ENCODE peak calls at places on chromosomes 1 and 21, in seven cellular contexts. S is heart left ventricle, N is HepG2, V is PC-3, I is pancreas, D is tibial nerve, Z is astrocyte. O is an unnamed sample.

GRCh38 chr1:85047472-85048295 is 616 bp downstream of the MCOLN3 start:
- DNase-seq in S (peak), N (no peak), V (no peak), I (peak), D (no peak), Z (no peak), O (peak)

GRCh38 chr1:33060579-33061083 is 20.3 kb upstream of the AZIN2 start:
- DNase-seq in S (peak), N (no peak), V (peak), I (no peak), D (peak), Z (peak), O (peak)

GRCh38 chr1:237074371-237075117 is 32.6 kb downstream of the RYR2 start:
- DNase-seq in S (no peak), N (no peak), V (peak), I (no peak), D (no peak), Z (no peak), O (no peak)

GRCh38 chr1:230542054-230542453 is 100.2 kb upstream of the COG2 start:
- DNase-seq in S (no peak), N (no peak), V (peak), I (no peak), D (no peak), Z (peak), O (no peak)

GRCh38 chr1:95086949-95087533 is 14.3 kb upstream of the ALG14 start:
- DNase-seq in S (no peak), N (peak), V (peak), I (no peak), D (peak), Z (peak), O (no peak)

GRCh38 chr1:27752372-27752771 is 20.6 kb upstream of the STX12 start:
- DNase-seq in S (no peak), N (no peak), V (no peak), I (no peak), D (no peak), Z (no peak), O (no peak)

GRCh38 chr1:113905435-113905861 is 322 bp downstream of the DCLRE1B start:
- DNase-seq in S (peak), N (peak), V (peak), I (no peak), D (peak), Z (no peak), O (no peak)

GRCh38 chr1:38102576-38102975 is 56.0 kb upstream of the POU3F1 start:
- DNase-seq in S (no peak), N (no peak), V (no peak), I (no peak), D (no peak), Z (no peak), O (no peak)

GRCh38 chr1:15755021-15755642 is 3.5 kb upstream of the FBLIM1 start:
- DNase-seq in S (no peak), N (no peak), V (no peak), I (no peak), D (no peak), Z (no peak), O (no peak)

GRCh38 chr1:20558180-20558579 is 5.8 kb downstream of the FAM43B start:
- DNase-seq in S (no peak), N (no peak), V (no peak), I (no peak), D (no peak), Z (no peak), O (no peak)

GRCh38 chr1:160427625-160428024 is 27.3 kb downstream of the VANGL2 start:
- DNase-seq in S (no peak), N (no peak), V (no peak), I (no peak), D (no peak), Z (no peak), O (no peak)

GRCh38 chr1:183480971-183481431 is 8.7 kb downstream of the SMG7 start:
- DNase-seq in S (no peak), N (no peak), V (peak), I (no peak), D (no peak), Z (no peak), O (no peak)

GRCh38 chr1:39576016-39576657 is 453 bp downstream of the PABPC4 start:
- DNase-seq in S (peak), N (no peak), V (peak), I (peak), D (no peak), Z (no peak), O (peak)

GRCh38 chr1:224631471-224632105 is 15.5 kb downstream of the CNIH3 start:
- DNase-seq in S (no peak), N (no peak), V (no peak), I (no peak), D (no peak), Z (peak), O (no peak)

GRCh38 chr1:67830226-67830625 is 3.0 kb downstream of the GNG12 start:
- DNase-seq in S (no peak), N (no peak), V (peak), I (no peak), D (no peak), Z (peak), O (no peak)

GRCh38 chr21:39373634-39374033 is 24.7 kb upstream of the HMGN1 start:
- DNase-seq in S (no peak), N (peak), V (peak), I (no peak), D (no peak), Z (peak), O (no peak)

GRCh38 chr1:177648138-177648537 is 321.7 kb downstream of the SEC16B start:
- DNase-seq in S (no peak), N (no peak), V (no peak), I (no peak), D (no peak), Z (no peak), O (no peak)

GRCh38 chr1:119674835-119675289 is 26.8 kb upstream of the ZNF697 start:
- DNase-seq in S (no peak), N (peak), V (peak), I (no peak), D (peak), Z (peak), O (no peak)

GRCh38 chr1:164953095-164953494 is 394.1 kb downstream of the PBX1 start:
- DNase-seq in S (no peak), N (no peak), V (no peak), I (no peak), D (no peak), Z (no peak), O (no peak)

GRCh38 chr1:160219062-160219929 is 14.1 kb downstream of the PEA15 start:
- DNase-seq in S (no peak), N (peak), V (peak), I (no peak), D (no peak), Z (peak), O (no peak)

GRCh38 chr21:37435719-37436118 is 69.1 kb downstream of the DYRK1A start:
- DNase-seq in S (no peak), N (no peak), V (no peak), I (no peak), D (no peak), Z (no peak), O (no peak)

DNA sequence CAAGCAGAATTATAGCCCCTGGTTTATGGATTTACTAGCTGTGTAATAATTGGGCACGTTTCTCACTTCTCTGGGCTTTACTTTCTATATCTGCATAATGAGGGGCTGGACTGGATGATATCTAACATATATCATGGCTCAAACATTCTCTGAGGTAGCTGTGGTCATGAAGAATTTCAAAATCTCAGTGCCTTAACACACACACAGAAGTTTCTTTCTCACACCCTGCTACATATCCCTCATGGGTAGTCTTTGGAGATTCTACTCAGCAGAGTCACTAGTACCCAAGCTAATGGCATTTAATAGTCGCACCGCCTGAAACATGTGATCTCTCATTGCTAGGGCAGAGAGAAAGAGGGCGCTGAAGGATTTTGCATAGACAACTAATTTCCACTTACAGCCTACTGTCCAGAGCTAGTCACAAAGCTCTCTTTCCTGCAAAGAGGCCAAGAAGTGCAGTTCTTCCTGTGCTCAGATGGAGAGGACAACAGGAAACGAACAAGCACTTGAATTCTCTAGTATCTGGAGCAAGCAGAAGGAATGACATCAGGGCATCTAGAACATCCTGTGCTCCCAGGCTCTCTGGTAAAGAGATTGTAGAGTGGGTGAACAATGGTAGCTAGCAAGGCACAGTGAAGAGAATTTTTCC is 183.5 kb upstream of the PTBP2 start:
- DNase-seq in S (no peak), N (peak), V (no peak), I (no peak), D (peak), Z (peak), O (no peak)
- TF ChIP-seq CTCF in S (peak), N (peak), V (no peak), I (no peak), D (no peak), Z (no peak), O (peak)

GRCh38 chr21:41475714-41476405 is 32.1 kb downstream of the TMPRSS2 start:
- DNase-seq in S (no peak), N (peak), V (no peak), I (no peak), D (no peak), Z (no peak), O (peak)
- H3K27ac ChIP-seq in S (no peak), N (no peak), V (no peak), I (no peak), D (no peak), Z (no peak), O (no peak)

GRCh38 chr1:154323493-154323892 is 1.8 kb upstream of the ATP8B2 start:
- DNase-seq in S (no peak), N (no peak), V (no peak), I (no peak), D (no peak), Z (no peak), O (no peak)

GRCh38 chr1:154326546-154327465 is 1.5 kb downstream of the ATP8B2 start:
- DNase-seq in S (no peak), N (no peak), V (peak), I (no peak), D (peak), Z (peak), O (no peak)

GRCh38 chr1:154325583-154326545 is 539 bp downstream of the ATP8B2 start:
- DNase-seq in S (no peak), N (peak), V (peak), I (peak), D (peak), Z (peak), O (no peak)

GRCh38 chr1:154324669-154325582 is at the start of gene ATP8B2:
- DNase-seq in S (peak), N (peak), V (peak), I (peak), D (peak), Z (peak), O (peak)

DNA sequence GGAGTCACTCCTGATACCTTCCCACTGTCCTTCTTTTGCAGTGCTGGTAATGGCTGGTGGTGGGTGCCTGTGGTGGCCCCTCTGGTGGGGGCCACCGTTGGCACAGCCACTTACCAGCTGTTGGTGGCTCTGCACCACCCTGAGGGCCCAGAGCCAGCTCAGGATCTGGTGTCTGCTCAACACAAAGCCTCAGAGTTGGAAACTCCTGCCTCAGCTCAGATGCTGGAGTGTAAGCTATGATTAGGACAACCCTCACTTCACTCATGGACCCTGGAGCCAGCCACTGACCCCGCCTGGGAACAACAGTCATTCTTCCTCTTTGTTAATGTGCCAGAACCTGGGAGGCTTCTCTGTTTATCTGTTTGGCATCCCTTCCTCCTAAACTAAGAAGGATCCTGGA is 1.1 kb upstream of the ATP8B2 start:
- DNase-seq in S (no peak), N (no peak), V (no peak), I (no peak), D (no peak), Z (no peak), O (no peak)
- H3K4me3 ChIP-seq in S (peak), N (no peak), V (peak), I (no peak), D (no peak), Z (peak), O (peak)

DNA sequence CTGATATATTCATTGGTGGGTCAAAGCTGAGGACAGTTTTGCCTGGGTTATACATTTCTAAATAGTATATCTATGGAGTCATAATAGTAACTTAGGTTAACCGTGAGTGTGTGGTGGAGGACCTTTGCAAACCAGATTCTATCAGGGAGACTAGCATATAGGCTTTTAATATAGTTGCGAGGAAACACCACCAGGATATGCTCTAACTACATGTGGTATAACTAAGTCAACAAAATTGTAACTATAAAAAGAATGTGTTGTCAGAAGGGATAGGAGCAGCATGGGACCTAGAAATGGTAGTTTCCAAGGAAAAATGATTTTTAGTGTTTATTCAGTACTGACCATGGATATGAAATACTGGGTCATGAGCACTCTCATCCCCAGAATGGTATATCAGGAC is 338.1 kb downstream of the TGFB2 start:
- DNase-seq in S (no peak), N (no peak), V (peak), I (no peak), D (no peak), Z (no peak), O (no peak)
- TF ChIP-seq CTCF in S (no peak), N (no peak), V (peak), I (no peak), D (no peak), Z (no peak), O (no peak)

O was measured in upper lobe of right lung.